ENCODE peak calls at places on chromosomes 5 and 9, in five cellular contexts. N is astrocyte of the spinal cord; Z is stimulated activated effector memory CD8-positive, alpha-beta T cell treated with anti-CD3 and anti-CD28 coated beads, Interleukin-12 subunit alpha, Interleukin-12 subunit beta, amount 100 ng/mL, for 72 hours; H is kidney glomerular epithelial cell; A is NCI-H1105. D is an unnamed sample.
A peak's percentile ranks its signal among the peaks of the same experiment; 100 is the strongest.

GRCh38 chr5:35345222-35345621 is 114.9 kb upstream of the PRLR start:
- DNase-seq in N (no peak), Z (no peak), H (no peak), A (no peak), D (no peak)

GRCh38 chr5:139600336-139600949 is 39.3 kb downstream of the UBE2D2 start:
- DNase-seq in N (peak; percentile 57), Z (no peak), H (peak; percentile 42), A (no peak), D (no peak)

GRCh38 chr5:83265318-83265717 is 188.0 kb downstream of the XRCC4 start:
- DNase-seq in N (peak; percentile 33), Z (no peak), H (peak; percentile 69), A (peak; percentile 30), D (no peak)

GRCh38 chr9:7153566-7153965 is 395.8 kb downstream of the KDM4C start:
- DNase-seq in N (no peak), Z (no peak), H (no peak), A (no peak), D (no peak)

GRCh38 chr5:43037929-43038510 is 2.1 kb downstream of the ANXA2R start:
- DNase-seq in N (peak; percentile 94), Z (no peak), H (peak; percentile 73), A (no peak), D (no peak)

GRCh38 chr9:86713456-86713855 is 233.8 kb downstream of the GAS1 start:
- DNase-seq in N (peak; percentile 57), Z (no peak), H (peak; percentile 8), A (no peak), D (no peak)

GRCh38 chr5:149381986-149382338 is 2.9 kb upstream of the IL17B start:
- DNase-seq in N (peak; percentile 58), Z (peak; percentile 67), H (peak; percentile 31), A (no peak), D (peak; percentile 51)

GRCh38 chr9:24009322-24009721 is 183.3 kb upstream of the ELAVL2 start:
- DNase-seq in N (no peak), Z (no peak), H (no peak), A (no peak), D (no peak)

GRCh38 chr5:35488786-35489185 is 128.9 kb upstream of the SPEF2 start:
- DNase-seq in N (no peak), Z (no peak), H (no peak), A (no peak), D (no peak)

GRCh38 chr5:42648036-42648435 is 108.6 kb upstream of the CCDC152 start:
- DNase-seq in N (no peak), Z (no peak), H (no peak), A (no peak), D (no peak)

D was measured in cerebellum.